ENCODE peak calls at places on chromosomes 6 and 20, in seven cellular contexts. V, Y, G, N, L, S and B are unnamed samples. For H3K36me3, the result is how much of the 10 kb centered on the place peaks cover.

GRCh38 chr20:22890605-22891300 is 144.4 kb upstream of the SSTR4 start:
- DNase-seq in S (no peak), L (no peak), N (no peak), V (no peak), G (no peak), Y (no peak), B (no peak)

GRCh38 chr6:170175644-170176620 is 114.9 kb downstream of the DLL1 start:
- DNase-seq in N (no peak), V (peak), L (no peak), Y (peak), G (peak), S (peak), B (no peak)

GRCh38 chr20:21609221-21609620 is 95.4 kb upstream of the NKX2-2 start:
- DNase-seq in V (no peak), N (no peak), G (no peak), Y (no peak), L (no peak), S (no peak), B (no peak)

GRCh38 chr6:116847234-116847633 is 18.4 kb upstream of the GPRC6A start:
- DNase-seq in Y (no peak), L (no peak), S (peak), N (no peak), V (no peak), G (no peak), B (peak)

GRCh38 chr6:150142657-150143501 is at the start of gene PPP1R14C:
- DNase-seq in N (peak), V (peak), Y (no peak), S (no peak), G (no peak), L (no peak), B (no peak)

GRCh38 chr6:54846857-54847721 is 518 bp downstream of the FAM83B start:
- DNase-seq in S (no peak), V (no peak), Y (peak), N (no peak), L (peak), G (no peak), B (no peak)

GRCh38 chr6:15888798-15889772 is 226.3 kb upstream of the DTNBP1 start:
- DNase-seq in N (no peak), S (no peak), G (no peak), Y (no peak), L (no peak), V (no peak), B (no peak)

GRCh38 chr6:108945686-108946158 is 97.5 kb downstream of the ARMC2 start:
- DNase-seq in G (peak), N (peak), Y (peak), V (peak), S (no peak), L (no peak), B (no peak)

GRCh38 chr6:147911686-147912085 is 403.2 kb downstream of the SAMD5 start:
- DNase-seq in Y (no peak), G (no peak), V (no peak), L (no peak), N (no peak), S (no peak), B (no peak)

GRCh38 chr20:45044084-45044573 is 56.8 kb downstream of the KCNS1 start:
- DNase-seq in Y (peak), S (peak), N (peak), G (no peak), V (no peak), L (peak), B (peak)

GRCh38 chr6:149210376-149210775 is 107.1 kb upstream of the TAB2 start:
- DNase-seq in Y (no peak), V (no peak), L (no peak), N (no peak), G (no peak), S (no peak), B (no peak)

GRCh38 chr6:28104392-28105250 is 19.8 kb upstream of the ZSCAN16 start:
- DNase-seq in S (peak), V (peak), L (peak), N (peak), Y (peak), G (peak), B (no peak)

GRCh38 chr6:96760153-96760687 is 77.1 kb downstream of the GPR63 start:
- DNase-seq in G (no peak), L (no peak), N (no peak), Y (no peak), V (no peak), S (no peak), B (no peak)

GRCh38 chr6:43782764-43783513 is 12.9 kb downstream of the VEGFA start:
- DNase-seq in Y (no peak), G (no peak), N (no peak), V (no peak), S (no peak), L (no peak), B (no peak)
- H3K36me3 ChIP-seq in Y (under half), G (under half), N (half or more), V (half or more), S (under half), L (half or more), B (half or more)

GRCh38 chr6:30679765-30680535 is 6.5 kb downstream of the PPP1R18 start:
- DNase-seq in G (no peak), V (no peak), L (no peak), Y (no peak), N (no peak), S (no peak), B (no peak)
- H3K27ac ChIP-seq in G (peak), V (peak), L (no peak), Y (peak), N (peak), S (peak), B (no peak)

DNA sequence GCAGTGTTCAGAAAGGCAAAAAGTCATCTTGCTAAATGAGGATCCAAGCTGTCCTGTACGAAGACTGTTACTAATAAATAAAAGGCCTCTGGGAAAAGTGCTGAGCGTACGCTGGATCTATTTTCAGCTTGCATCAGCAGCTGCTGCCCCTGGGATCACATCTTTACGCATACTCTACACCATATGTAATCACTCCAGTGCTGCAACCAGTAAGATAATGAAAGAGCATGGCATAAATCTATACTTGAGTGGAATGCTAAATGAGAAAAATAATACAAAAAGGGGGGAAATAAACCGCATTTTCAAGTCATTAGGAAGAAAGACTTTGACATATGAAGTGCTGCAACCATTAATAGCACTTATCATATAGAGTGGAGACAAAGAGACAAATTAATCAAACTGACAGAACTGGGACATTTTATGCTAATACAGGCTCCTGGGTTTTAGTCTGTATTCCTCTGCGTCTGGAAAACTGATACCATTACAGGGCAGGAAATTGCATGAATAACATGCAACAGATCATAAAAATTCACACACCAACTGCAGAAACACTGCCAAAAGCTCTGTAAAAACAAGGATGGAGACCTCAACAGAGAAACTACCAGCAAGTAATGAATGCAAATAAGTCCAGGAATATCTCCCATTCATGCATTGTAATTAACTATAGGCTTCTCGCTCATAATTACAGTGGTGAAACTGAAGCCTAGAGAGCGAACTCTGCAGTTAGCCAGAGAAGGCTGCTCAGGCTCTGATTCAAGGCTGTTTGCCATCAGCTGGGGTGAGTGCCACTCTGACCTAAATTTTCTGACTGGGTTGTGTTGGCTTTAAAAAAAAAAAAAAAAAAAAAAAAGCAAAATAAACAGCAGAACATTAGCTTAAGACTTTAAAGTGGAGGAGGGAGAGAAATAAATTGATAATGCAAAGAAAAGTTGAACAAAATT is 83.8 kb downstream of the GJA10 start:
- DNase-seq in G (no peak), V (no peak), S (no peak), Y (no peak), N (peak), L (no peak), B (peak)
- H3K4me3 ChIP-seq in G (no peak), V (no peak), S (no peak), Y (no peak), N (no peak), L (no peak), B (peak)

GRCh38 chr6:130156908-130157307 is 65.8 kb downstream of the SAMD3 start:
- DNase-seq in S (no peak), L (no peak), Y (no peak), V (no peak), N (no peak), G (no peak), B (no peak)
- H3K36me3 ChIP-seq in S (under half), L (under half), Y (under half), V (under half), N (under half), G (under half), B (under half)

DNA sequence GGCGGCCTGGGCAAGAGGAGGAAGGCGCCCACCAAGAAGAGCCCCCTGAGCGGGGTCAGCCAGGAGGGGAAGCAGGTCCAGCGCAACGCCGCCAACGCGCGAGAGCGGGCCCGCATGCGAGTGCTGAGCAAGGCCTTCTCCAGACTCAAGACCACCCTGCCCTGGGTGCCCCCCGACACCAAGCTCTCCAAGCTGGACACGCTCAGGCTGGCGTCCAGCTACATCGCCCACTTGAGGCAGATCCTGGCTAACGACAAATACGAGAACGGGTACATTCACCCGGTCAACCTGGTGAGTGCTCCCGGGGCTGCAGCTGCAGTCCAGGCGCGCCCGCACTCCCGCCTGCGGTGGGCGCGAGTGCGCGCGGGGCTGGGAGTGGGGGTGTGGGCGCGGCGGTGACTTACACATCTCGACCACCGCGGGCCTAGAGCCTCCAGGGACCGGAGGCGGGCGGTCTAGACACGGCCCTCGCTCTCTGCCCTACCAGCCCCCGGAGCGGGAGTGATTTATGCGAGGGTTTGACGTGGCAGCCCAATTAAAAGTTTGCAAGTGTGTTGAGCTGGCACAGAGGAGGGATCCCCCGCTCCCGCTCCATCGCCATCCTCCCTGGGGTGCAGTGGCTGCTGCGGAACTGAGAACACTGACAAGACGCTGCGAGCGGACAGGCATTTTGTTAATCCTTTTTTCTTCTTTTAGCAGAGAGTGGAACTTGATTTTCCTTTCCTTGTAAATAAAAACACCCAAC is 816 bp downstream of the TCF21 start:
- DNase-seq in L (no peak), G (no peak), V (peak), N (no peak), S (no peak), Y (no peak), B (no peak)
- H3K27ac ChIP-seq in L (no peak), G (peak), V (peak), N (peak), S (no peak), Y (peak), B (no peak)

DNA sequence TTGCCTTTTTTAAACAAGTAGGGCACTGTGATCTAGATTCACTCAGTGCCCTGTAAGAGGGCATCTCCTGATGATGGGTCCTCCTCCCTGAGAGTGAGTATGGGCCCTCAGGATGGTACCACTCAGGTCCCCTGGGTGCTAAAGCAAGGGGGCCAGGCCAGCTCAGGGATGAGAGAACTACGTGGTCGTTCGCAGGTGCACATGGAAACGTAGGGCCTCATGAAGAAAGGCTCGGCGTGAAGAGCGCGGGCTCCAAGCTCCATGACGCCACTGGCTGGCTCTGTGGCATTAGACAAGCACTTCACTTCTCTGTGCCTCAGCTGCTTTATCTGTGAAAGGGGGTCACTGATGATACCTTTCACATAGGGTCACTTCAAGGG is 50.7 kb downstream of the SYNJ2 start:
- DNase-seq in Y (no peak), S (no peak), V (no peak), G (no peak), L (no peak), N (no peak), B (no peak)
- H3K4me3 ChIP-seq in Y (no peak), S (no peak), V (no peak), G (no peak), L (no peak), N (no peak), B (no peak)